ENCODE peak calls at places on chromosomes 5 and 9, in four cellular contexts. A is lung, D is fibroblast of lung, K is IMR-90. R is an unnamed sample.

GRCh38 chr5:96733771-96734498 is 71.8 kb downstream of the CAST start:
- DNase-seq in K (peak; percentile 35), D (peak; percentile 33), A (peak; percentile 61), R (no peak)

GRCh38 chr9:115746496-115746895 is 407.1 kb upstream of the PAPPA start:
- DNase-seq in A (no peak), D (peak; percentile 42), K (no peak), R (no peak)

GRCh38 chr5:9025942-9026341 is 519.9 kb downstream of the SEMA5A start:
- DNase-seq in A (no peak), D (no peak), K (peak; percentile 27), R (no peak)

GRCh38 chr9:97038551-97038908 is 412 bp downstream of the CTSV start:
- DNase-seq in K (no peak), A (no peak), D (no peak), R (no peak)

GRCh38 chr9:108809269-108809668 is 46.5 kb downstream of the ACTL7B start:
- DNase-seq in K (no peak), D (no peak), A (no peak), R (no peak)

GRCh38 chr5:59744531-59744992 is 149.0 kb downstream of the PDE4D start:
- DNase-seq in A (no peak), D (peak; percentile 62), K (peak; percentile 25), R (no peak)

GRCh38 chr9:35736201-35736633 is 3.8 kb downstream of the CREB3 start:
- DNase-seq in A (peak; percentile 70), K (peak; percentile 79), D (peak; percentile 66), R (no peak)

GRCh38 chr5:176631383-176631970 is 1.0 kb downstream of the EIF4E1B start:
- DNase-seq in K (no peak), D (no peak), A (no peak), R (no peak)

GRCh38 chr5:83099001-83099400 is 21.7 kb downstream of the XRCC4 start:
- DNase-seq in K (no peak), D (no peak), A (no peak), R (no peak)

GRCh38 chr9:136674786-136675349 is 12.2 kb downstream of the EGFL7 start:
- DNase-seq in K (no peak), A (peak; percentile 87), D (no peak), R (no peak)

GRCh38 chr9:131608469-131609115 is 63.3 kb downstream of the PRRT1B start:
- DNase-seq in A (peak; percentile 69), D (peak; percentile 93), K (peak; percentile 87), R (peak; percentile 68)

GRCh38 chr5:176995896-176996767 is 10.4 kb downstream of the UIMC1 start:
- DNase-seq in K (peak; percentile 79), D (peak; percentile 72), A (no peak), R (no peak)

GRCh38 chr5:37532976-37533740 is 154.0 kb downstream of the WDR70 start:
- DNase-seq in K (no peak), D (peak; percentile 81), A (no peak), R (no peak)

GRCh38 chr9:19223724-19224123 is 6.8 kb upstream of the DENND4C start:
- DNase-seq in D (no peak), K (no peak), A (no peak), R (no peak)

GRCh38 chr9:125564641-125565040 is 142.4 kb downstream of the MAPKAP1 start:
- DNase-seq in K (no peak), D (peak; percentile 57), A (no peak), R (no peak)

GRCh38 chr9:91847576-91847975 is 102.5 kb downstream of the ROR2 start:
- DNase-seq in D (peak; percentile 58), K (peak; percentile 74), A (no peak), R (peak; percentile 27)

GRCh38 chr5:15234366-15234765 is 265.6 kb upstream of the FBXL7 start:
- DNase-seq in A (no peak), D (no peak), K (peak; percentile 16), R (no peak)

GRCh38 chr9:68760674-68761003 is 55.6 kb downstream of the PIP5K1B start:
- DNase-seq in A (no peak), K (no peak), D (no peak), R (no peak)

GRCh38 chr5:129608350-129608749 is 139.5 kb upstream of the MINAR2 start:
- DNase-seq in A (no peak), D (no peak), K (no peak), R (no peak)

GRCh38 chr5:10018670-10019069 is 231.0 kb downstream of the ATPSCKMT start:
- DNase-seq in K (peak; percentile 96), A (no peak), D (peak; percentile 96), R (peak; percentile 60)

GRCh38 chr5:145775893-145776444 is 59.2 kb downstream of the PRELID2 start:
- DNase-seq in D (peak; percentile 91), A (no peak), K (peak; percentile 91), R (peak; percentile 36)

GRCh38 chr9:118929317-118929716 is 439.9 kb downstream of the BRINP1 start:
- DNase-seq in D (peak; percentile 96), K (peak; percentile 1), A (no peak), R (no peak)

GRCh38 chr9:137237759-137238726 is 3.0 kb upstream of the TUBB4B start:
- DNase-seq in A (no peak), K (no peak), D (no peak), R (no peak)

GRCh38 chr9:136821333-136822031 is 13.7 kb downstream of the RABL6 start:
- DNase-seq in D (peak; percentile 55), A (no peak), K (no peak), R (no peak)

GRCh38 chr5:42494414-42494813 is 71.2 kb downstream of the GHR start:
- DNase-seq in D (peak; percentile 12), K (peak; percentile 1), A (no peak), R (no peak)

DNA sequence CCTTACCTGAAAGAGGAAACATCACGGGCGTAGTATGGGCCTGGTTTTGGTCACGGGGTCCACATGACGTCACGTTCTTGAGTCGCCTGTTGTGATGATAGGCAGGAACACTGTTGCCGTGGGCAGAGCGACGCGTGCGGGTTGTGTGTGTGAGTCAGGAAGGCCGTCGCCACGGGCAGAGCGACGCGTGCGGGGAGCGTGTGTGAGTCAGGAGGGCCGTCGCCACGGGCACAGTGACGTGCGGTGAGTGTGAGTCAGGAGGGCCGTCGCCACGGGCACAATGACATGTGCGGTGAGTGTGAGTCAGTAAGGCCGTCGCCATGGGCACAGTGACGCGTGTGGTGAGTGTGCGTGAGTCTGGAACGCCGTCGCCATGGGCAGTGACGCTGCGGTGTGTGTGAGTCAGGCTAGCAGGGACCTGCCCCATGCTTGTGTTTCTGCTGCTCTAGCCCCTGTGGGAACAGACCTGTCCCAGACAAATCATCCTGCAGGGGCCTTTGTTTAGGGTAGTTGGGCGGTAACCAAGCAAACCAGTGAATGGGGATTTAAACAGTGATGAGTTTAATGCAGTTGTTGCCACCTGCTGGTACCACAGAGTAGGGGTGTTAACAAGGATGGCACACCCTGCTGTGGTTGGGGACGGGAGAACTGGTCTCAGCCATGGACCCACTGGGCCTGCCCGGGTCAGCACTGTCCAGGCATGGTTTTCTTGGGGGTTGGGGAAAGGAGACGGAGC is 19.8 kb downstream of the TRIP13 start:
- DNase-seq in D (peak; percentile 99), A (no peak), K (peak; percentile 96), R (peak; percentile 76)
- TF ChIP-seq CTCF in D (no peak), A (no peak), K (peak; percentile 28), R (no peak)

GRCh38 chr5:122154491-122154890 is 25.1 kb downstream of the ZNF474 start:
- DNase-seq in K (peak; percentile 80), A (no peak), D (peak; percentile 81), R (no peak)
- H3K9me3 ChIP-seq in K (no peaks in the 10 kb centered on the region), A (no peaks in the 10 kb centered on the region), D (no peaks in the 10 kb centered on the region), R (no peaks in the 10 kb centered on the region)

GRCh38 chr9:26176628-26177027 is 498.4 kb upstream of the TUSC1 start:
- DNase-seq in K (no peak), D (no peak), A (no peak), R (no peak)

GRCh38 chr9:26181836-26182235 is 503.6 kb upstream of the TUSC1 start:
- DNase-seq in A (no peak), K (no peak), D (no peak), R (no peak)
- TF ChIP-seq CTCF in A (no peak), K (no peak), D (no peak), R (no peak)

GRCh38 chr5:39658861-39659260 is 234.1 kb upstream of the DAB2 start:
- DNase-seq in A (no peak), K (no peak), D (no peak), R (no peak)

GRCh38 chr5:39661026-39661779 is 236.4 kb upstream of the DAB2 start:
- DNase-seq in D (peak; percentile 45), K (no peak), A (no peak), R (no peak)

GRCh38 chr5:39660020-39660419 is 235.2 kb upstream of the DAB2 start:
- DNase-seq in D (no peak), A (no peak), K (no peak), R (no peak)

GRCh38 chr5:39665328-39665727 is 240.5 kb upstream of the DAB2 start:
- DNase-seq in D (no peak), K (no peak), A (no peak), R (no peak)

GRCh38 chr5:39662945-39663344 is 238.2 kb upstream of the DAB2 start:
- DNase-seq in D (no peak), A (no peak), K (no peak), R (no peak)
- H3K9me3 ChIP-seq in D (no peaks in the 10 kb centered on the region), A (no peaks in the 10 kb centered on the region), K (no peaks in the 10 kb centered on the region), R (peaks cover 8% of the 10 kb centered on the region)

GRCh38 chr5:31638748-31639418 is at the start of gene PDZD2:
- DNase-seq in K (peak; percentile 46), D (peak; percentile 66), A (peak; percentile 67), R (peak; percentile 4)
- TF ChIP-seq CTCF in K (peak; percentile 36), D (peak; percentile 30), A (peak; percentile 20), R (peak; percentile 49)

DNA sequence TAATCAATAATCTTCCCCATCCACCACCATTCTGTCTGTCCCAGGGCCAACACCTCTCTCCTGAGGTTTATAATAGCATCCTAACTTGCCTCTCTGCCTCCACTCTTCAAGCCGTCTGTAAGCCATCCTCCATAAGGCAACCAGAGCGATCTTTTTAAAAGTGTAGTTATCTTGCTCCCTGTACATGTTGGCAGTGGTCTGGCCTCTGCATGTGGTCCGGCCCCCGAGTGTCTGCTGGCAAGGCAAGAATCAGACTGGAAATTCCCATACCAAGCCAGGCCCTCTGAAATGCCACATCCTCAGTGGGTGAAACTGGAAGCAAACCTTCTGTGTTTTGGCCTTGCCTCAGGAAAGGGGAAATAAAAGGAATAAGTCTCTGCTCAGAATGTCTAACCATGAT is 17.0 kb downstream of the TTLL11 start:
- DNase-seq in K (no peak), A (no peak), D (no peak), R (no peak)
- H3K9me3 ChIP-seq in K (peaks cover 3% of the 10 kb centered on the region), A (peaks cover 4% of the 10 kb centered on the region), D (no peaks in the 10 kb centered on the region), R (no peaks in the 10 kb centered on the region)

GRCh38 chr9:34124103-34124502 is 2.4 kb downstream of the DCAF12 start:
- DNase-seq in A (no peak), D (no peak), K (no peak), R (no peak)

GRCh38 chr9:34127035-34127948 is 794 bp upstream of the DCAF12 start:
- DNase-seq in K (no peak), A (no peak), D (no peak), R (no peak)

GRCh38 chr9:34124923-34125322 is 1.6 kb downstream of the DCAF12 start:
- DNase-seq in K (no peak), A (peak; percentile 41), D (no peak), R (no peak)

GRCh38 chr9:34125681-34126206 is 754 bp downstream of the DCAF12 start:
- DNase-seq in A (no peak), D (peak; percentile 46), K (peak; percentile 41), R (no peak)

GRCh38 chr9:34126207-34127034 is at the start of gene DCAF12:
- DNase-seq in D (peak; percentile 87), K (peak; percentile 87), A (peak; percentile 92), R (peak; percentile 73)
- TF ChIP-seq CTCF in D (no peak), K (no peak), A (no peak), R (no peak)

GRCh38 chr5:6115866-6116265 is 262.5 kb downstream of the MED10 start:
- DNase-seq in A (no peak), K (no peak), D (no peak), R (no peak)
- H3K9me3 ChIP-seq in A (no peaks in the 10 kb centered on the region), K (peaks cover 17% of the 10 kb centered on the region), D (no peaks in the 10 kb centered on the region), R (peaks cover 23% of the 10 kb centered on the region)

R was measured in AG04450.